ENCODE peak calls at places on chromosomes 4 and X, in four cellular contexts. K is activated naive CD4-positive, alpha-beta T cell treated with Interleukin-2 at 50 U/mL for 16 hours; J is chondrocyte; E is glutamatergic neuron. S is an unnamed sample.

GRCh38 chr4:5452156-5452555 is 256.2 kb downstream of the EVC2 start:
- DNase-seq in K (no peak), J (no peak), E (no peak), S (peak)

GRCh38 chrX:146127617-146128016 is 310.0 kb downstream of the SLITRK2 start:
- DNase-seq in K (no peak), J (no peak), E (no peak), S (no peak)

GRCh38 chr4:114076865-114077264 is 97.4 kb upstream of the ARSJ start:
- DNase-seq in K (no peak), J (no peak), E (no peak), S (no peak)

GRCh38 chr4:127965062-127965802 is at the start of the genes ABHD18 and MFSD8:
- DNase-seq in K (peak), J (peak), E (peak), S (peak)

GRCh38 chrX:7147431-7147977 is at the start of gene STS:
- DNase-seq in K (peak), J (no peak), E (peak), S (peak)

GRCh38 chr4:55256787-55257186 is 89.3 kb upstream of the SRD5A3 start:
- DNase-seq in K (no peak), J (no peak), E (no peak), S (no peak)

GRCh38 chr4:109332926-109333464 is 30.5 kb upstream of the COL25A1 start:
- DNase-seq in K (peak), J (no peak), E (peak), S (no peak)

GRCh38 chrX:63283331-63283730 is 67.8 kb downstream of the SPIN4 start:
- DNase-seq in K (no peak), J (no peak), E (no peak), S (no peak)

GRCh38 chr4:119093042-119093827 is 42.4 kb upstream of the MYOZ2 start:
- DNase-seq in K (no peak), J (no peak), E (no peak), S (no peak)

GRCh38 chr4:96315815-96316214 is 475.9 kb downstream of the PDHA2 start:
- DNase-seq in K (no peak), J (no peak), E (peak), S (no peak)

GRCh38 chr4:142875117-142875516 is 29.0 kb upstream of the INPP4B start:
- DNase-seq in K (no peak), J (no peak), E (no peak), S (no peak)

GRCh38 chrX:53631156-53631555 is 55.4 kb downstream of the HUWE1 start:
- DNase-seq in K (no peak), J (no peak), E (no peak), S (no peak)

GRCh38 chr4:87521757-87522374 is 7.3 kb downstream of the SPARCL1 start:
- DNase-seq in K (no peak), J (no peak), E (no peak), S (no peak)

GRCh38 chr4:104211657-104212056 is 283.0 kb downstream of the CXXC4 start:
- DNase-seq in K (no peak), J (no peak), E (no peak), S (no peak)

GRCh38 chrX:68498508-68499379 is at the start of gene YIPF6:
- DNase-seq in K (peak), J (peak), E (peak), S (peak)

GRCh38 chr4:13642576-13642975 is 15.1 kb upstream of the BOD1L1 start:
- DNase-seq in K (no peak), J (no peak), E (no peak), S (no peak)

GRCh38 chr4:28373601-28374000 is 1513.0 kb downstream of the STIM2 start:
- DNase-seq in K (no peak), J (no peak), E (no peak), S (no peak)

GRCh38 chrX:136711147-136711546 is 63.2 kb downstream of the CD40LG start:
- DNase-seq in K (peak), J (no peak), E (peak), S (peak)

GRCh38 chr4:111475001-111475400 is 670.3 kb upstream of the FAM241A start:
- DNase-seq in K (no peak), J (no peak), E (peak), S (no peak)

GRCh38 chr4:7348946-7349900 is 85.5 kb downstream of the PSAPL1 start:
- DNase-seq in K (no peak), J (peak), E (no peak), S (no peak)

GRCh38 chr4:83342476-83342875 is 7.8 kb upstream of the HPSE start:
- DNase-seq in K (no peak), J (no peak), E (no peak), S (no peak)

GRCh38 chr4:160877087-160877790 is 1286.6 kb downstream of the FSTL5 start:
- DNase-seq in K (no peak), J (no peak), E (no peak), S (no peak)

GRCh38 chrX:110421499-110422455 is 63.1 kb downstream of the RTL9 start:
- DNase-seq in K (no peak), J (no peak), E (no peak), S (no peak)

GRCh38 chrX:35098419-35098818 is 155.8 kb downstream of the FAM47B start:
- DNase-seq in K (no peak), J (no peak), E (no peak), S (no peak)

GRCh38 chr4:56995525-56995924 is 16.8 kb downstream of the POLR2B start:
- DNase-seq in K (no peak), J (no peak), E (no peak), S (no peak)

GRCh38 chrX:76148753-76149152 is 24.1 kb upstream of the PBDC1 start:
- DNase-seq in K (peak), J (no peak), E (no peak), S (peak)

GRCh38 chr4:139416073-139416673 is 37.7 kb upstream of the RAB33B start:
- DNase-seq in K (no peak), J (no peak), E (no peak), S (no peak)

GRCh38 chr4:80336582-80336981 is 1.1 kb downstream of the CFAP299 start:
- DNase-seq in K (no peak), J (no peak), E (no peak), S (peak)

GRCh38 chrX:143429021-143429570 is 88.2 kb downstream of the SPANXN3 start:
- DNase-seq in K (no peak), J (no peak), E (no peak), S (no peak)

GRCh38 chrX:46587753-46588171 is 14.2 kb downstream of the CHST7 start:
- DNase-seq in K (no peak), J (no peak), E (no peak), S (no peak)

GRCh38 chr4:163193717-163194116 is 27.0 kb upstream of the NAF1 start:
- DNase-seq in K (no peak), J (no peak), E (no peak), S (no peak)

GRCh38 chr4:53576676-53577372 is 14.5 kb downstream of the LNX1 start:
- DNase-seq in K (no peak), J (no peak), E (no peak), S (no peak)

GRCh38 chr4:142815834-142816233 is 30.3 kb downstream of the INPP4B start:
- DNase-seq in K (peak), J (no peak), E (no peak), S (no peak)

GRCh38 chr4:7238300-7238960 is 46.1 kb downstream of the SORCS2 start:
- DNase-seq in K (no peak), J (no peak), E (peak), S (no peak)

GRCh38 chr4:81366786-81367185 is 104.9 kb downstream of the RASGEF1B start:
- DNase-seq in K (no peak), J (no peak), E (no peak), S (no peak)

GRCh38 chr4:42310343-42310742 is 86.9 kb upstream of the SHISA3 start:
- DNase-seq in K (no peak), J (no peak), E (no peak), S (no peak)

GRCh38 chr4:101292901-101293300 is 54.4 kb downstream of the PPP3CA start:
- DNase-seq in K (no peak), J (no peak), E (no peak), S (no peak)